ENCODE peak calls at places on chromosomes 13 and 19, in seven cellular contexts. C is astrocyte; K is CD4-positive, alpha-beta T cell; P is endodermal cell; T is CD4-positive, alpha-beta memory T cell; D is thyroid gland; Q is CD8-positive, alpha-beta T cell. H is an unnamed sample.

GRCh38 chr13:20241593-20241992 is 9.5 kb upstream of the GJB6 start:
- DNase-seq in T (no peak), C (no peak), P (no peak), Q (no peak), K (no peak), D (peak), H (no peak)

GRCh38 chr13:106701810-106702341 is 133.9 kb upstream of the ARGLU1 start:
- DNase-seq in P (no peak), D (no peak), T (no peak), K (no peak), Q (no peak), C (no peak), H (no peak)

GRCh38 chr19:4088065-4088679 is 21.5 kb upstream of the ZBTB7A start:
- DNase-seq in D (no peak), Q (no peak), C (no peak), K (no peak), P (no peak), T (no peak), H (no peak)

GRCh38 chr19:17202249-17202648 is 12.9 kb upstream of the USE1 start:
- DNase-seq in K (no peak), C (no peak), T (no peak), D (no peak), Q (no peak), P (peak), H (no peak)

GRCh38 chr19:23686622-23687423 is at the start of gene ZNF675:
- DNase-seq in Q (peak), K (peak), P (peak), T (peak), C (peak), D (peak), H (peak)

GRCh38 chr13:23467048-23467931 is 33.8 kb upstream of the SACS start:
- DNase-seq in D (no peak), T (no peak), Q (no peak), C (no peak), P (peak), K (no peak), H (no peak)

GRCh38 chr19:9793051-9793591 is 24.6 kb upstream of the ZNF846 start:
- DNase-seq in P (no peak), Q (no peak), C (peak), D (peak), K (peak), T (peak), H (no peak)

GRCh38 chr13:64332048-64332447 is 2898.1 kb downstream of the PCDH9 start:
- DNase-seq in P (no peak), K (no peak), Q (no peak), T (no peak), D (no peak), C (peak), H (no peak)

GRCh38 chr13:89737051-89737450 is 1610.4 kb upstream of the MIR17HG start:
- DNase-seq in Q (no peak), P (no peak), T (no peak), D (no peak), C (no peak), K (no peak), H (no peak)

GRCh38 chr13:98466634-98467236 is 110.2 kb downstream of the STK24 start:
- DNase-seq in K (peak), C (no peak), P (peak), T (no peak), Q (no peak), D (peak), H (no peak)

GRCh38 chr13:20219585-20219984 is 12.5 kb downstream of the GJB6 start:
- DNase-seq in C (no peak), D (no peak), T (no peak), K (no peak), P (no peak), Q (no peak), H (no peak)

GRCh38 chr13:31038834-31039552 is 106.5 kb downstream of the TEX26 start:
- DNase-seq in D (no peak), K (no peak), Q (no peak), P (no peak), T (peak), C (peak), H (no peak)

GRCh38 chr13:20045946-20046548 is 87.5 kb downstream of the ZMYM2 start:
- DNase-seq in T (no peak), K (no peak), P (no peak), Q (no peak), D (no peak), C (no peak), H (no peak)

GRCh38 chr13:41461527-41462124 is 4.3 kb downstream of the RGCC start:
- DNase-seq in K (no peak), D (no peak), P (no peak), C (no peak), Q (no peak), T (peak), H (no peak)

DNA sequence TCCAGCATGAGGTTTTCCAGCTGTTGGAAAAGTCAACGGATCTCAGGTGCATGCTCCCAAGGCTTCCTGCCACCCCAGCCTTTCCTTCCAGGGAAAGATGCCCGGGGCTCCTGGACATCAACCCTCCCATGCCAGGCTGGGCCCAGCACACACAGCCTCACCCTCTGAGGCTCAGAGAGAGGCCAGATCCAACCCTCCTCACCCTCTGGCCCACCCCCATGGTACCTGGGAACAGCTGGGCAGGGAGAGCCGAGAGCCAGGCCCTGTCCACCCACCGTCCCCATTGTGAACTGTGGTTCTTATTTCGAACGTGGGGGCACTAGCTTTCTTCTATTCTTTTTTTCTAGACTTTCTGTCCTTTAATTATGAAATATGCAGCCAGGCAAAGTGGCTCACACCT is 9.9 kb upstream of the CCNP start:
- DNase-seq in K (no peak), Q (no peak), D (no peak), C (no peak), T (no peak), P (no peak), H (no peak)
- H3K27ac ChIP-seq in K (no peak), Q (no peak), D (no peak), C (no peak), T (no peak), P (no peak), H (no peak)

GRCh38 chr19:41935781-41936415 is 7.6 kb upstream of the ERFL start:
- DNase-seq in Q (no peak), T (no peak), C (no peak), P (no peak), D (no peak), K (no peak), H (no peak)
- H3K27ac ChIP-seq in Q (no peak), T (no peak), C (no peak), P (no peak), D (no peak), K (no peak), H (no peak)

GRCh38 chr19:48481191-48481500 is 12.0 kb downstream of the CYTH2 start:
- DNase-seq in T (no peak), D (no peak), K (no peak), C (peak), Q (no peak), P (peak), H (no peak)
- H3K27ac ChIP-seq in T (peak), D (peak), K (peak), C (peak), Q (peak), P (peak), H (peak)

GRCh38 chr19:11194173-11194572 is 3.2 kb downstream of the KANK2 start:
- DNase-seq in K (no peak), Q (no peak), C (no peak), T (no peak), P (no peak), D (no peak), H (no peak)
- H3K27ac ChIP-seq in K (no peak), Q (no peak), C (no peak), T (no peak), P (no peak), D (peak), H (no peak)

GRCh38 chr19:33235269-33235995 is 9.8 kb upstream of the SLC7A10 start:
- DNase-seq in K (peak), P (peak), D (peak), T (peak), C (peak), Q (peak), H (peak)
- H3K27ac ChIP-seq in K (no peak), P (no peak), D (no peak), T (no peak), C (no peak), Q (no peak), H (no peak)

GRCh38 chr19:35202722-35203674 is 25.5 kb downstream of the FAM187B start:
- DNase-seq in T (no peak), C (no peak), D (no peak), Q (no peak), K (no peak), P (peak), H (no peak)
- H3K27ac ChIP-seq in T (peak), C (no peak), D (no peak), Q (no peak), K (no peak), P (peak), H (no peak)

GRCh38 chr19:19948800-19949199 is 48.1 kb downstream of the ZNF93 start:
- DNase-seq in P (no peak), D (no peak), Q (no peak), T (no peak), K (no peak), C (no peak), H (no peak)
- H3K27ac ChIP-seq in P (no peak), D (no peak), Q (no peak), T (no peak), K (no peak), C (no peak), H (no peak)

H was measured in substantia nigra.